ENCODE peak calls at places on chromosomes 16 and 17, in five cellular contexts. Q is GM23248, E is colonic mucosa, B is HCT116, X is choroid plexus epithelial cell. U is an unnamed sample.

GRCh38 chr17:33292184-33292980 is 713 bp downstream of the ASIC2 start:
- DNase-seq in Q (peak; percentile 30), E (peak; percentile 62), B (no peak), X (peak; percentile 12), U (no peak)

GRCh38 chr17:75814900-75815373 is 29.3 kb downstream of the UNC13D start:
- DNase-seq in Q (peak; percentile 81), E (no peak), B (no peak), X (peak; percentile 70), U (peak; percentile 51)

GRCh38 chr17:21419299-21420239 is 43.4 kb downstream of the KCNJ12 start:
- DNase-seq in Q (no peak), E (no peak), B (no peak), X (no peak), U (no peak)

GRCh38 chr17:33072421-33073175 is 81.0 kb downstream of the SPACA3 start:
- DNase-seq in Q (peak; percentile 20), E (no peak), B (no peak), X (no peak), U (no peak)

GRCh38 chr16:29849505-29849904 is 13.5 kb downstream of the CDIPT start:
- DNase-seq in Q (no peak), E (no peak), B (no peak), X (peak; percentile 47), U (no peak)

GRCh38 chr16:70770968-70771552 is 29.9 kb downstream of the VAC14 start:
- DNase-seq in Q (peak; percentile 66), E (peak; percentile 69), B (peak; percentile 32), X (peak; percentile 71), U (no peak)

GRCh38 chr16:24993722-24994686 is 21.2 kb downstream of the ARHGAP17 start:
- DNase-seq in Q (peak; percentile 96), E (peak; percentile 68), B (peak; percentile 54), X (peak; percentile 91), U (peak; percentile 69)

GRCh38 chr17:72134560-72135399 is 14.0 kb downstream of the SOX9 start:
- DNase-seq in Q (peak; percentile 45), E (no peak), B (no peak), X (no peak), U (no peak)

GRCh38 chr17:29090746-29091395 is 47.9 kb downstream of the PIPOX start:
- DNase-seq in Q (no peak), E (no peak), B (no peak), X (no peak), U (no peak)

GRCh38 chr16:85157813-85158701 is 45.8 kb upstream of the CIBAR2 start:
- DNase-seq in Q (peak; percentile 56), E (no peak), B (no peak), X (no peak), U (no peak)

GRCh38 chr16:85369741-85370528 is 243.2 kb upstream of the GSE1 start:
- DNase-seq in Q (peak; percentile 72), E (peak; percentile 82), B (no peak), X (peak; percentile 47), U (no peak)

GRCh38 chr17:65173951-65174683 is 36.9 kb downstream of the RGS9 start:
- DNase-seq in Q (no peak), E (no peak), B (no peak), X (no peak), U (no peak)

GRCh38 chr17:8701221-8701620 is 43.4 kb downstream of the CCDC42 start:
- DNase-seq in Q (no peak), E (no peak), B (no peak), X (no peak), U (no peak)

GRCh38 chr17:82696916-82697807 is 1.3 kb downstream of the RAB40B start:
- DNase-seq in Q (peak; percentile 53), E (no peak), B (no peak), X (no peak), U (no peak)

GRCh38 chr17:27578718-27579085 is 52.3 kb upstream of the LGALS9 start:
- DNase-seq in Q (peak; percentile 48), E (no peak), B (no peak), X (peak; percentile 70), U (no peak)

GRCh38 chr17:81556175-81556691 is 4.1 kb upstream of the FAAP100 start:
- DNase-seq in Q (peak; percentile 75), E (no peak), B (no peak), X (peak; percentile 16), U (no peak)

GRCh38 chr16:87207509-87207908 is 109.7 kb downstream of the C16orf95 start:
- DNase-seq in Q (peak; percentile 92), E (no peak), B (no peak), X (peak; percentile 89), U (peak; percentile 72)

GRCh38 chr16:66519974-66520373 is 29.9 kb downstream of the TK2 start:
- DNase-seq in Q (no peak), E (no peak), B (no peak), X (no peak), U (no peak)

GRCh38 chr17:37726891-37727780 is 17.7 kb downstream of the HNF1B start:
- DNase-seq in Q (no peak), E (peak; percentile 78), B (no peak), X (no peak), U (no peak)

GRCh38 chr17:4487820-4488716 is 10.6 kb upstream of the SPNS2 start:
- DNase-seq in Q (no peak), E (no peak), B (no peak), X (no peak), U (no peak)

GRCh38 chr16:84955427-84955826 is 55.9 kb downstream of the ZDHHC7 start:
- DNase-seq in Q (no peak), E (no peak), B (no peak), X (no peak), U (no peak)

GRCh38 chr17:81285179-81285878 is 9.8 kb downstream of the SLC38A10 start:
- DNase-seq in Q (no peak), E (peak; percentile 50), B (no peak), X (peak; percentile 71), U (no peak)

GRCh38 chr17:78694805-78695531 is 87.1 kb downstream of the CYTH1 start:
- DNase-seq in Q (no peak), E (no peak), B (no peak), X (no peak), U (no peak)

DNA sequence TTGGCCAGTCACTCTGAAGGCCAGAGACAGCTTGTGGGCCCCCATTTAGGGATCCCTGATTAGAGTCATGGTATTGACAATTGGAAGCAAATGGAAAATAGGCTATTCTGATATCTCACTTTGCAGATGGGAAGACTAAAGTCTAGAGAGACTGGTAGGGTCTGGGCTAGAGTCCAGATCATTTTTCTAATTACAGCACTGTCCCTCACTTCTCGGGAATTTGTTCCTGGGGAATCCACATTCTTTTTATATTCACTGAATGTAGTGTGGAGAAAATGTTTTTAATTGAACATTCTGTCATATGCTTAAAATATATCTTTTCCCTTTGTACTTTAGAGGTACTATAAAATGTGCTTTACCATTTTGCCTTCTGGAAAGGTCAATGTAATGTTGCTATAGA is 1.1 kb downstream of the KATNIP start:
- DNase-seq in Q (peak; percentile 24), E (no peak), B (no peak), X (no peak), U (no peak)
- H3K4me3 ChIP-seq in Q (peak overlapping the region; percentile 99), E (no peak overlapping the region), B (peak overlapping the region; percentile 91), X (no peak overlapping the region), U (no peak overlapping the region)

DNA sequence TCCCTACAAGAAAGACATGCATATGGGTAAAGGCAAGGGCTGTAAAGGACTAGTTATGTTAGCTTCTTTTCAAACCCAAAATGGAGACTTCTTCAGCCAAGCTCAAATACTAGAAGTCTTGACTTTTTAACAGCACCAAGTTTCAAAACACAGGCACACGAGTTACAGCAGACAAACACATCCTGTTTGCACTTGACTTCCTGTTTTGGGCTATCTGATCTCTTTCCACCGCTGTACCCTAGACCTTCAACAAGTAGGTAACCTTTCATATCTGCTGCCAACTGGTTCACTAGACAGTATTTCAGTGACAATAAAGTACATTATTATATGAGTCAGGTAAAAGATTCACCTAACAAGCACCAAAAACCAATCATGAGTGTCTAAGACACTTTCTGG is 12.3 kb downstream of the RFFL start:
- DNase-seq in Q (no peak), E (no peak), B (no peak), X (peak; percentile 64), U (no peak)
- H3K4me3 ChIP-seq in Q (no peak overlapping the region), E (no peak overlapping the region), B (no peak overlapping the region), X (no peak overlapping the region), U (no peak overlapping the region)

GRCh38 chr17:45223541-45224528 is 2.1 kb downstream of the FMNL1 start:
- DNase-seq in Q (no peak), E (peak; percentile 21), B (no peak), X (no peak), U (no peak)
- H3K4me3 ChIP-seq in Q (no peak overlapping the region), E (peak overlapping the region; percentile 42), B (no peak overlapping the region), X (peak overlapping the region; percentile 66), U (no peak overlapping the region)

GRCh38 chr16:88649924-88650748 is 717 bp downstream of the CYBA start:
- DNase-seq in Q (peak; percentile 67), E (peak; percentile 65), B (no peak), X (peak; percentile 42), U (no peak)

GRCh38 chr16:88650749-88651275 is at the start of gene CYBA:
- DNase-seq in Q (peak; percentile 72), E (peak; percentile 88), B (peak; percentile 57), X (peak; percentile 70), U (no peak)

GRCh38 chr16:88651989-88652762 is 1.3 kb upstream of the CYBA start:
- DNase-seq in Q (no peak), E (no peak), B (no peak), X (no peak), U (no peak)

GRCh38 chr16:88652763-88653065 is 1.9 kb upstream of the CYBA start:
- DNase-seq in Q (no peak), E (no peak), B (no peak), X (no peak), U (no peak)

DNA sequence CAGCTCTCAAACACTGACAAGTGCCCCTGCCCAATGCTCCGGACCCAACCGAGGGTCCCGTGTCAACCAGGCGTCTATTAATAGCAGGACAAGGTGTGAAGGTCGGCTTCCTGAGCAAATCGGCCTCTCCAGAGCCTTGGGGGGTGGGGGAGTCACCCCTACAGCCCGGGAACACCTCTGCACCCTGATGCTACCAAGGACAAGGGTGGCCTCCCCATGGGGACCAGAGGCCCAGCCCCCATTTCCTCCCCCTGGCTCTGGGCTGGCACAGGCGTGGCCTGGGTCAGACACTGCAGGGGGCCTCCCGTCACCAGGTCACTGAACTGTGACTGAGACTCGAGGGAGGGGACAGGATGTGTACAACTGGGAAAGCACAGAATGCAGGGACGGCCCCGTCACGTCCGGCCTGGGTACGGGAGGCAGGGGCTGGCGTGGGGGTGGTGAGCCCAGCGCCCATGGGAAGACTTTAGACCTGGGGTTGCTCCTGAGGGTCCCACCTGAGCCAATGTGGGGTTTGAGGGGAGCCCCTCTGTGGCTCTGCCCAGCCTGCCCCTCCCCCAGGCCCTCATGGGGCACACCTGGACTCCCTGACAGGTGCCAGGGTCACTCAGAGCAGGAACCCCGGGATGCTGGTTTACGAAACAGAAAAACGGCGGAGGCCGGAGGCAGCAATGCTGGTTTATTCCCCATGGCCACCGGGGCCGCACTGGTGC is 579 bp upstream of the CYBA start:
- DNase-seq in Q (no peak), E (peak; percentile 70), B (peak; percentile 72), X (peak; percentile 45), U (no peak)
- H3K4me3 ChIP-seq in Q (peak overlapping the region; percentile 83), E (peak overlapping the region; percentile 86), B (peak overlapping the region; percentile 99), X (peak overlapping the region; percentile 70), U (peak overlapping the region; percentile 60)